ENCODE peak calls at places on chromosomes 6 and 20, in five cellular contexts. N is activated T-helper 1 cell treated with anti-CD3 and anti-CD28 coated beads, Interleukin-12 subunit alpha, Interleukin-12 subunit beta, Interleukin-2, Interleukin-4 antibody, amounts not matched to agents 30 ng/mL and 10 ng/mL and 1 ng/mL, durations not matched to agents 14 hours and 24 hours and 36 hours; E is Right ventricle myocardium inferior; T is tibial artery; X is GDM1. W is an unnamed sample.
A peak's percentile ranks its signal among the peaks of the same experiment; 100 is the strongest.

GRCh38 chr6:136859430-136859829 is 37.0 kb downstream of the PEX7 start:
- DNase-seq in N (no peak), E (no peak), X (peak; percentile 22), T (no peak), W (no peak)

GRCh38 chr6:39365281-39366074 is 43.0 kb upstream of the KCNK16 start:
- DNase-seq in N (no peak), E (no peak), X (no peak), T (no peak), W (no peak)

GRCh38 chr6:16437984-16438383 is 199.6 kb downstream of the GMPR start:
- DNase-seq in E (no peak), N (no peak), X (no peak), T (no peak), W (no peak)

GRCh38 chr6:128230267-128230989 is 290.0 kb downstream of the PTPRK start:
- DNase-seq in T (no peak), E (no peak), N (no peak), X (no peak), W (no peak)

GRCh38 chr20:33753763-33754162 is 22.0 kb downstream of the ZNF341 start:
- DNase-seq in T (no peak), X (no peak), E (no peak), N (no peak), W (no peak)

GRCh38 chr6:31058128-31058894 is 48.0 kb downstream of the MUC22 start:
- DNase-seq in N (no peak), T (no peak), X (no peak), E (no peak), W (no peak)

GRCh38 chr20:22745194-22745500 is 160.8 kb upstream of the FOXA2 start:
- DNase-seq in X (no peak), T (no peak), E (no peak), N (no peak), W (no peak)

GRCh38 chr6:168102093-168102985 is 23.3 kb upstream of the FRMD1 start:
- DNase-seq in T (no peak), E (peak; percentile 25), X (no peak), N (no peak), W (no peak)

W was measured in tibial nerve.